ENCODE peak calls at places on chromosomes 7 and 10, in five cellular contexts. L, O, F, A and E are unnamed samples.

GRCh38 chr10:97117372-97117771 is 68.4 kb downstream of the SLIT1 start:
- DNase-seq in A (no peak), F (no peak), L (peak), O (peak), E (no peak)

GRCh38 chr7:155231941-155232340 is 65.7 kb upstream of the INSIG1 start:
- DNase-seq in L (no peak), O (no peak), F (no peak), A (no peak), E (no peak)

GRCh38 chr7:76280408-76280807 is 22.1 kb upstream of the HSPB1 start:
- DNase-seq in L (no peak), O (no peak), F (no peak), A (no peak), E (no peak)

GRCh38 chr7:149081914-149082313 is 8.6 kb downstream of the ZNF786 start:
- DNase-seq in L (no peak), F (no peak), O (no peak), A (no peak), E (no peak)

GRCh38 chr10:5951167-5951711 is 26.1 kb downstream of the IL15RA start:
- DNase-seq in O (no peak), A (no peak), L (no peak), F (no peak), E (no peak)

GRCh38 chr10:51786016-51786683 is 86.8 kb upstream of the CSTF2T start:
- DNase-seq in F (no peak), L (no peak), A (no peak), O (no peak), E (no peak)

GRCh38 chr7:45223078-45223477 is 65.5 kb downstream of the RAMP3 start:
- DNase-seq in F (no peak), O (no peak), A (no peak), L (no peak), E (no peak)

GRCh38 chr7:28903779-28904538 is 54.2 kb downstream of the TRIL start:
- DNase-seq in A (no peak), L (no peak), F (no peak), O (peak), E (no peak)

GRCh38 chr7:131546583-131547111 is 9.8 kb downstream of the PODXL start:
- DNase-seq in O (no peak), F (no peak), A (no peak), L (no peak), E (peak)

GRCh38 chr7:129421717-129422250 is 12.4 kb upstream of the STRIP2 start:
- DNase-seq in F (no peak), L (no peak), O (no peak), A (no peak), E (no peak)

GRCh38 chr7:88927-89921 is 103.1 kb upstream of the FAM20C start:
- DNase-seq in L (peak), A (peak), F (peak), O (no peak), E (no peak)

GRCh38 chr7:138632866-138633602 is 68.1 kb downstream of the SVOPL start:
- DNase-seq in A (no peak), L (no peak), O (no peak), F (no peak), E (no peak)

GRCh38 chr7:45061807-45062206 is 27.0 kb downstream of the NACAD start:
- DNase-seq in F (no peak), A (no peak), O (no peak), L (no peak), E (no peak)

GRCh38 chr10:69451209-69451783 is at the start of gene TSPAN15:
- DNase-seq in F (no peak), L (peak), O (peak), A (peak), E (peak)

GRCh38 chr7:115471891-115472290 is 550.0 kb downstream of the MDFIC start:
- DNase-seq in L (no peak), A (no peak), F (no peak), O (no peak), E (no peak)

GRCh38 chr10:92756233-92757065 is 66.7 kb downstream of the HHEX start:
- DNase-seq in A (no peak), O (peak), L (no peak), F (no peak), E (no peak)

GRCh38 chr7:42831051-42831952 is 80.6 kb downstream of the C7orf25 start:
- DNase-seq in F (no peak), A (peak), L (peak), O (no peak), E (no peak)

GRCh38 chr7:8291742-8292141 is 29.8 kb upstream of the ICA1 start:
- DNase-seq in O (no peak), A (no peak), L (no peak), F (no peak), E (no peak)

GRCh38 chr7:112869111-112869774 is 79.0 kb upstream of the TMEM168 start:
- DNase-seq in A (peak), O (no peak), L (peak), F (no peak), E (peak)

GRCh38 chr7:104926905-104927454 is 87.0 kb upstream of the KMT2E start:
- DNase-seq in F (no peak), A (no peak), L (no peak), O (peak), E (no peak)

GRCh38 chr7:134298902-134299683 is 17.6 kb downstream of the SLC35B4 start:
- DNase-seq in F (no peak), O (no peak), A (peak), L (no peak), E (no peak)